ENCODE peak calls at places on chromosome 2, in ten cellular contexts. R, D, O, G, F, Z, Q, V, X and J are unnamed samples.

GRCh38 chr2:65818873-65819451 is 386.6 kb upstream of the SPRED2 start:
- DNase-seq in R (no peak), D (no peak), O (no peak), G (no peak), F (no peak), Z (no peak), Q (no peak), V (no peak), X (no peak), J (no peak)

GRCh38 chr2:226077841-226078240 is 678.3 kb downstream of the NYAP2 start:
- DNase-seq in R (no peak), D (no peak), O (no peak), G (no peak), F (peak), Z (no peak), Q (no peak), V (no peak), X (no peak), J (no peak)

GRCh38 chr2:238228700-238229099 is 11.1 kb downstream of the HES6 start:
- DNase-seq in R (no peak), D (no peak), O (no peak), G (no peak), F (no peak), Z (no peak), Q (no peak), V (no peak), X (peak), J (no peak)

GRCh38 chr2:38771632-38772031 is 6.4 kb upstream of the GEMIN6 start:
- DNase-seq in R (no peak), D (no peak), O (no peak), G (no peak), F (peak), Z (no peak), Q (no peak), V (no peak), X (no peak), J (no peak)

GRCh38 chr2:4914551-4914950 is 777.6 kb upstream of the SOX11 start:
- DNase-seq in R (no peak), D (no peak), O (no peak), G (peak), F (peak), Z (no peak), Q (no peak), V (no peak), X (no peak), J (no peak)

GRCh38 chr2:11319939-11320338 is 24.5 kb downstream of the ROCK2 start:
- DNase-seq in R (no peak), D (no peak), O (no peak), G (no peak), F (peak), Z (no peak), Q (no peak), V (no peak), X (no peak), J (peak)

GRCh38 chr2:119678021-119678656 is 862 bp upstream of the TMEM177 start:
- DNase-seq in R (no peak), D (no peak), O (no peak), G (no peak), F (no peak), Z (no peak), Q (no peak), V (no peak), X (peak), J (no peak)

GRCh38 chr2:25098558-25099486 is 56.9 kb downstream of the EFR3B start:
- DNase-seq in R (peak), D (no peak), O (no peak), G (peak), F (peak), Z (no peak), Q (peak), V (peak), X (peak), J (no peak)

GRCh38 chr2:68234405-68234804 is 17.9 kb downstream of the PPP3R1 start:
- DNase-seq in R (no peak), D (no peak), O (no peak), G (no peak), F (no peak), Z (no peak), Q (no peak), V (no peak), X (no peak), J (no peak)

GRCh38 chr2:12514631-12515437 is 201.9 kb upstream of the TRIB2 start:
- DNase-seq in R (no peak), D (no peak), O (no peak), G (no peak), F (no peak), Z (no peak), Q (no peak), V (peak), X (no peak), J (no peak)

GRCh38 chr2:42984081-42984480 is 191.7 kb upstream of the HAAO start:
- DNase-seq in R (no peak), D (no peak), O (no peak), G (no peak), F (no peak), Z (no peak), Q (no peak), V (no peak), X (no peak), J (no peak)

GRCh38 chr2:9275399-9275798 is 68.8 kb downstream of the ASAP2 start:
- DNase-seq in R (no peak), D (no peak), O (no peak), G (no peak), F (no peak), Z (no peak), Q (no peak), V (no peak), X (no peak), J (no peak)

GRCh38 chr2:86706935-86707334 is 13.2 kb upstream of the RMND5A start:
- DNase-seq in R (no peak), D (no peak), O (no peak), G (no peak), F (no peak), Z (no peak), Q (no peak), V (no peak), X (no peak), J (no peak)

GRCh38 chr2:86704482-86704971 is 15.6 kb upstream of the RMND5A start:
- DNase-seq in R (peak), D (no peak), O (no peak), G (no peak), F (peak), Z (peak), Q (peak), V (no peak), X (peak), J (peak)

GRCh38 chr2:86700705-86701104 is 19.4 kb upstream of the RMND5A start:
- DNase-seq in R (no peak), D (no peak), O (no peak), G (no peak), F (peak), Z (peak), Q (no peak), V (no peak), X (no peak), J (peak)

GRCh38 chr2:86706220-86706619 is 13.9 kb upstream of the RMND5A start:
- DNase-seq in R (no peak), D (no peak), O (no peak), G (no peak), F (no peak), Z (no peak), Q (no peak), V (no peak), X (no peak), J (no peak)

DNA sequence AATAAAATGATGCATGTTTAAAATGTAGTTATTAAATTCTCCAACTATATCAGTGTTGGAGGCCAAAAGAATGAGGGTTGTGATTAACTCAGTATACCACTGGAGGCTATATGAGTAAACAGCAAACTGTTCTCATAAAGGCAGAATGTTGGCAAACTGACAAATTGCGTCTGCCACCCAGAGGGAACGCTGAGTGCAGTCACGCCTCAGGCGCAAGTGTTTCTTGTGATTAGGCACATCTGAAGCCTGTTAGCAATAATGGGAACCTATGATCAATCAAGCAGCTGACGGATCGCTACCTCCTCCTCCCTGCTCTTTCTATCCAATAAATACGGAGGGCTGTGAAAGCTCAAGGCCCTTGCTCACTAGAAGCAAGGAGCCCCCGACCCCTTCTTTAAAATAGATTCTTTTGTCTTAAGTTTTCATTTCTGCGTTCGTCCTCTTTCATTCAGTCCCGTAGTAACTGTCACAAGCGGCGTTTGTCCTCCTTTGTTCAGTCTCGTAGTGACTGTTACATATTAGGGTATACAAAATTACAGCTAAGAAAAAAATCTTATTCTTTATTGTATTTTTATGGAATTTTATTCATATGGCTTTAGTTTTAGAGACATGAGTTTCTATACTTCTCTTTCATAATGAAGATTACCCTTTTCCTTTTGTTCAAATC is 16.3 kb upstream of the RMND5A start:
- DNase-seq in R (peak), D (no peak), O (no peak), G (peak), F (peak), Z (peak), Q (no peak), V (peak), X (peak), J (peak)
- TF ChIP-seq CTCF in R (no peak), D (no peak), O (no peak), G (no peak), F (no peak), Z (no peak), Q (no peak), V (no peak), X (no peak), J (no peak)

GRCh38 chr2:153109793-153110192 is 368.8 kb downstream of the RPRM start:
- DNase-seq in R (no peak), D (no peak), O (no peak), G (no peak), F (no peak), Z (no peak), Q (no peak), V (no peak), X (no peak), J (no peak)

GRCh38 chr2:153101187-153101586 is 377.4 kb downstream of the RPRM start:
- DNase-seq in R (no peak), D (no peak), O (no peak), G (no peak), F (no peak), Z (no peak), Q (no peak), V (no peak), X (no peak), J (no peak)

GRCh38 chr2:153110477-153110876 is 368.1 kb downstream of the RPRM start:
- DNase-seq in R (no peak), D (no peak), O (no peak), G (no peak), F (no peak), Z (no peak), Q (no peak), V (no peak), X (no peak), J (no peak)

GRCh38 chr2:153105829-153106578 is 372.6 kb downstream of the RPRM start:
- DNase-seq in R (no peak), D (no peak), O (no peak), G (no peak), F (peak), Z (no peak), Q (no peak), V (peak), X (no peak), J (no peak)

GRCh38 chr2:153106802-153107477 is 371.6 kb downstream of the RPRM start:
- DNase-seq in R (no peak), D (no peak), O (peak), G (no peak), F (no peak), Z (no peak), Q (no peak), V (no peak), X (no peak), J (no peak)
- H3K4me3 ChIP-seq in R (no peak), D (no peak), O (peak), G (no peak), F (no peak), Z (no peak), Q (no peak), V (no peak), X (no peak), J (no peak)

DNA sequence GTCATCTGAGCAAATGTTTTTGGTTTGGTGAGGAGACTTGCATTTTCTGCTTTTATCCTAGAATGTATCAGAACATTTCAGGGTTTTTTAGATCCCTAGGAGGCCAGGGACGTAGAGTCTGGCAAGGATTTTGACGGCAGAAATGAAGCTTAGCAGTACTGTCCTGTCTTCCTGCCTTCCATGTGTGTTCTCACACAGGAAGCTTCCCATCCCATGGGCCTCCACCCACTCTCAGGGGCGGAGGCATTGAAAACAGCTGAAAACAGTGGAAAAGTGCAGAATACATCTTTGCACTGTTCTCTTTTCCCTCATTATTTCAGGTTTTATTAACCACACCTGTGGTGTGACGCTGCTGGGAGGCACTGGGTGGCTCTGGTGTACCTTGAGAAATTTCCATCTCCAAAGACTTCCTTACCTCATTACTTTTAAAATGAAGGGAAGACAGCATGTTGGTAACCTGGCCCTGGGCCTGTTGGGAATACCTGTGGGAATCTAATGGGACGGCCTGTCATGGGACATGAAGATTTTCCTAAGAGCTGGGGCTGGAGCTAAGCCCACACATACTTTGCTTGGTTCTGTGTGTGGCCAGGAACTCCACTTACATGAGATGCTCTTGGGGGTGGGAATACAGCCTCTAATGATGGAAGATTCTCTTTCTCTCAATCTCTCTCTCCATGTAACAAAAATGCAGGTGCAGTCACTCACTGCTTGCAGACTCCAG is 20.5 kb downstream of the PCARE start:
- DNase-seq in R (no peak), D (no peak), O (no peak), G (no peak), F (peak), Z (no peak), Q (no peak), V (no peak), X (no peak), J (no peak)
- TF ChIP-seq CTCF in R (no peak), D (no peak), O (no peak), G (no peak), F (peak), Z (no peak), Q (no peak), V (no peak), X (no peak), J (no peak)

GRCh38 chr2:85786444-85786843 is 32.7 kb downstream of the ATOH8 start:
- DNase-seq in R (no peak), D (no peak), O (no peak), G (no peak), F (no peak), Z (no peak), Q (no peak), V (no peak), X (no peak), J (no peak)

GRCh38 chr2:85785027-85785822 is 31.4 kb downstream of the ATOH8 start:
- DNase-seq in R (no peak), D (peak), O (no peak), G (no peak), F (peak), Z (peak), Q (peak), V (no peak), X (no peak), J (peak)

GRCh38 chr2:85783796-85784195 is 30.0 kb downstream of the ATOH8 start:
- DNase-seq in R (no peak), D (no peak), O (no peak), G (no peak), F (no peak), Z (no peak), Q (no peak), V (no peak), X (no peak), J (no peak)

GRCh38 chr2:85785871-85786270 is 32.1 kb downstream of the ATOH8 start:
- DNase-seq in R (no peak), D (no peak), O (no peak), G (no peak), F (no peak), Z (no peak), Q (no peak), V (no peak), X (no peak), J (no peak)

GRCh38 chr2:85784474-85784986 is 30.7 kb downstream of the ATOH8 start:
- DNase-seq in R (no peak), D (no peak), O (no peak), G (no peak), F (no peak), Z (no peak), Q (no peak), V (no peak), X (no peak), J (no peak)
- H3K4me3 ChIP-seq in R (no peak), D (no peak), O (no peak), G (no peak), F (no peak), Z (no peak), Q (no peak), V (no peak), X (no peak), J (no peak)

GRCh38 chr2:109662889-109663288 is 48.7 kb downstream of the SOWAHC start:
- DNase-seq in R (no peak), D (no peak), O (peak), G (no peak), F (no peak), Z (no peak), Q (no peak), V (no peak), X (no peak), J (no peak)
- TF ChIP-seq CTCF in R (no peak), D (no peak), O (peak), G (no peak), F (no peak), Z (no peak), Q (no peak), V (peak), X (no peak), J (no peak)

GRCh38 chr2:179441551-179441950 is 176.9 kb upstream of the SESTD1 start:
- DNase-seq in R (no peak), D (no peak), O (no peak), G (no peak), F (no peak), Z (no peak), Q (no peak), V (no peak), X (no peak), J (no peak)
- H3K4me3 ChIP-seq in R (no peak), D (no peak), O (no peak), G (no peak), F (no peak), Z (no peak), Q (no peak), V (no peak), X (no peak), J (no peak)

GRCh38 chr2:200525882-200526651 is at the start of gene SGO2:
- DNase-seq in R (peak), D (peak), O (peak), G (peak), F (peak), Z (peak), Q (peak), V (peak), X (peak), J (peak)
- TF ChIP-seq CTCF in R (peak), D (no peak), O (peak), G (peak), F (no peak), Z (peak), Q (no peak), V (no peak), X (no peak), J (no peak)

DNA sequence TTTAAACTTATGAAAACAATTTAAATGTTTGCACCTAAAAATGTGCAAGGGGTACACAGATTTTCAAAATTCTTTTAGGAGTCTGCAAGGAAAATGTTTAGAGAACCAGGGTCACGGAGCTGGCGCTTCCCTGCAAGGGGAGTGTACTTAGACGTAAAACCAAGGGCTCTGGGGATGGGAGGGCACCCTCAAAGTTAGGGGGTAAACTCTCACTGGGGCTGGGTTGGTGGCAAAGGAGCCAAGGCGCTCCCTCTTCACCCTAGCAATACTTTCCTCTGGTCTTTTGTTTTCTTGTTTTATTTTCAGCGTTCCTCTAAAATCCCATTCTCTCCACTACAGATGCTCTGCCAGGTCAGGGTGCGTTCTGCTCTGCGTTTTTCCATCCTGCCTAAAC is 20.0 kb downstream of the TMEM247 start:
- DNase-seq in R (no peak), D (no peak), O (no peak), G (no peak), F (no peak), Z (no peak), Q (no peak), V (no peak), X (no peak), J (no peak)
- H3K4me3 ChIP-seq in R (no peak), D (no peak), O (peak), G (peak), F (peak), Z (peak), Q (peak), V (no peak), X (no peak), J (peak)

DNA sequence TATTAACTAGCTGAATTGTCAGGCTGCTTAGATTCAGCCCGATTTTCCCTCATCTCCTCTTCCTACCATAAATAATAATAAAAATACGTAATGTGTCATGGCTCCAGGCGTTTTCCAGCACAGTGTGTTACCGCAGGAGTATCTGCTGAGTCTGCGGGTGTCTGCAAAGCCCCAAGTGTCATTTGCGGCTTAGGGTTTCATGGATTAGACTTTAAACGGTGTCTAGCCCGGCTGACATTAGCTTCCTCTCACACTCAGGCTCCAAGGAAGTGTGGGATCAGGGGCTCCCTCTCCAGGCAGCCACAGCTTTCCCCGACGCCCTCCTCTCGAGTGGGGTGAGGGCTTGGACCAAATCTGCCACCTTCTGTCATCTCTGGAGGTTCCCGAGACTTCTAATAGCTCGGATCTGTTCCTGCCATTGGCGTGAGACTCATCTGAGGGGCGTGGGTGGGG is 14.1 kb upstream of the HOXD1 start:
- DNase-seq in R (no peak), D (no peak), O (no peak), G (no peak), F (no peak), Z (no peak), Q (peak), V (no peak), X (no peak), J (no peak)
- TF ChIP-seq CTCF in R (no peak), D (no peak), O (no peak), G (no peak), F (no peak), Z (no peak), Q (no peak), V (no peak), X (no peak), J (no peak)

GRCh38 chr2:176453784-176454183 is 184.5 kb downstream of the MTX2 start:
- DNase-seq in R (no peak), D (no peak), O (no peak), G (no peak), F (no peak), Z (no peak), Q (no peak), V (no peak), X (no peak), J (no peak)

GRCh38 chr2:176447616-176448015 is 178.4 kb downstream of the MTX2 start:
- DNase-seq in R (no peak), D (no peak), O (no peak), G (no peak), F (no peak), Z (no peak), Q (no peak), V (no peak), X (no peak), J (no peak)

GRCh38 chr2:176445831-176446433 is 176.7 kb downstream of the MTX2 start:
- DNase-seq in R (no peak), D (no peak), O (no peak), G (no peak), F (peak), Z (peak), Q (no peak), V (no peak), X (no peak), J (peak)

GRCh38 chr2:176446718-176447414 is 177.6 kb downstream of the MTX2 start:
- DNase-seq in R (no peak), D (no peak), O (no peak), G (no peak), F (peak), Z (no peak), Q (no peak), V (no peak), X (no peak), J (no peak)

DNA sequence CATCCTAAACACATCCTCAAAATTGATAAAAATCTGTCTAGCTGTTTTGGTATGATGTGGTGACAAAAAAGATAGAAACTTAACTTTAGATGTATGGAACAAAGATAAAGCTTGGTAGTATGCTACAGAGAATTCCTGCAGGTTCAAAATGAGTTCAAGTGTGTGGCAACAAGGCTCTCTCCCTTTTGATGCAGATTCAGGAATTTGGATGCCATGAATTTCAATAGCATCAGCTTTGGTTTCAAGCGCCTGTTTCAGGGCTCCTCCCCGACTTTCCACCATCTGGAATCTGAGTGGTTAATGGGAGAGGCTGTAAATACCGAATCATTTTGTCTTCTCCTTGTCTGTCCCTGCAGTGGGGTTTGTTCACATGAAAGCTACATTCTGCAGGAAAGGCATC is 180.6 kb downstream of the MTX2 start:
- DNase-seq in R (no peak), D (no peak), O (no peak), G (no peak), F (no peak), Z (no peak), Q (no peak), V (no peak), X (no peak), J (peak)
- H3K4me3 ChIP-seq in R (no peak), D (no peak), O (no peak), G (no peak), F (no peak), Z (no peak), Q (no peak), V (no peak), X (no peak), J (no peak)